ENCODE peak calls at places on chromosome 1, in nine cellular contexts. H is psoas muscle, V is stomach, R is OCI-LY7, Z is H7, N is GM12865, G is transverse colon, U is SJSA1, F is tibial nerve. L is an unnamed sample.
A peak's percentile ranks its signal among the peaks of the same experiment; 100 is the strongest.

GRCh38 chr1:89993541-89993940 is 1.4 kb upstream of the ZNF326 start:
- DNase-seq in V (no peak), H (peak; percentile 15), U (no peak), Z (no peak), F (no peak), G (no peak), R (no peak), N (no peak), L (no peak)

GRCh38 chr1:195831789-195832188 is 776.5 kb downstream of the KCNT2 start:
- DNase-seq in R (no peak), V (no peak), H (no peak), Z (no peak), N (no peak), G (no peak), F (no peak), U (no peak), L (no peak)

GRCh38 chr1:188237573-188238353 is 1409.0 kb downstream of the PLA2G4A start:
- DNase-seq in H (no peak), Z (no peak), R (no peak), V (no peak), N (peak; percentile 3), F (no peak), U (no peak), G (no peak), L (no peak)

GRCh38 chr1:118986291-118986838 is 1.8 kb downstream of the TBX15 start:
- DNase-seq in R (no peak), U (no peak), F (no peak), H (no peak), N (no peak), Z (no peak), V (no peak), G (no peak), L (no peak)

GRCh38 chr1:114152211-114153050 is 1.2 kb downstream of the SYT6 start:
- DNase-seq in U (no peak), F (no peak), V (peak; percentile 37), R (no peak), H (peak; percentile 59), N (no peak), G (peak; percentile 27), Z (peak; percentile 85), L (peak; percentile 10)

GRCh38 chr1:225526878-225527277 is 99.0 kb upstream of the LBR start:
- DNase-seq in Z (no peak), F (no peak), V (peak; percentile 68), R (no peak), H (no peak), G (no peak), U (no peak), N (no peak), L (peak; percentile 59)

GRCh38 chr1:2597441-2598328 is 11.1 kb downstream of the PRXL2B start:
- DNase-seq in V (no peak), H (no peak), N (no peak), Z (peak; percentile 49), G (no peak), R (no peak), U (no peak), F (no peak), L (no peak)

GRCh38 chr1:234260578-234260977 is 112.7 kb upstream of the COA6 start:
- DNase-seq in Z (no peak), F (no peak), U (no peak), N (peak; percentile 23), R (no peak), H (no peak), V (no peak), G (no peak), L (no peak)

GRCh38 chr1:41498809-41499208 is 14.3 kb upstream of the EDN2 start:
- DNase-seq in R (no peak), G (peak; percentile 88), U (peak; percentile 79), V (peak; percentile 85), Z (no peak), N (no peak), H (peak; percentile 85), F (no peak), L (peak; percentile 91)

GRCh38 chr1:224513787-224514209 is 79.2 kb upstream of the WDR26 start:
- DNase-seq in N (peak; percentile 84), U (peak; percentile 87), V (peak; percentile 90), G (peak; percentile 89), R (peak; percentile 82), Z (peak; percentile 92), F (peak; percentile 90), H (peak; percentile 85), L (peak; percentile 77)

GRCh38 chr1:118335372-118335771 is 150.3 kb upstream of the SPAG17 start:
- DNase-seq in H (no peak), U (no peak), Z (no peak), F (no peak), N (peak; percentile 79), V (no peak), R (peak; percentile 52), G (no peak), L (no peak)

GRCh38 chr1:119005870-119006405 is 17.8 kb upstream of the TBX15 start:
- DNase-seq in V (no peak), U (no peak), Z (peak; percentile 28), H (no peak), G (no peak), F (no peak), R (no peak), N (no peak), L (no peak)

GRCh38 chr1:154479764-154480421 is 22.1 kb upstream of the TDRD10 start:
- DNase-seq in N (peak; percentile 76), R (peak; percentile 78), G (peak; percentile 69), Z (peak; percentile 82), F (peak; percentile 94), V (peak; percentile 61), U (peak; percentile 68), H (no peak), L (peak; percentile 59)

GRCh38 chr1:151371340-151371739 is 1.2 kb downstream of the SELENBP1 start:
- DNase-seq in N (no peak), H (peak; percentile 66), V (peak; percentile 84), U (no peak), Z (no peak), F (peak; percentile 72), R (no peak), G (peak; percentile 69), L (peak; percentile 59)

GRCh38 chr1:200873116-200873670 is 412 bp downstream of the GPR25 start:
- DNase-seq in H (no peak), Z (peak; percentile 45), N (no peak), R (no peak), U (no peak), V (peak; percentile 38), G (no peak), F (no peak), L (no peak)

GRCh38 chr1:23793018-23793781 is 2.3 kb downstream of the LYPLA2 start:
- DNase-seq in V (peak; percentile 89), N (no peak), G (peak; percentile 72), F (no peak), R (no peak), H (no peak), U (no peak), Z (peak; percentile 73), L (peak; percentile 50)

GRCh38 chr1:29708381-29708780 is 472.1 kb downstream of the PTPRU start:
- DNase-seq in G (no peak), F (no peak), Z (no peak), N (no peak), R (no peak), U (no peak), V (no peak), H (no peak), L (no peak)

GRCh38 chr1:109821221-109821669 is 57.5 kb upstream of the EPS8L3 start:
- DNase-seq in F (peak; percentile 63), N (no peak), Z (no peak), H (peak; percentile 90), U (peak; percentile 93), G (peak; percentile 34), R (no peak), V (no peak), L (no peak)

GRCh38 chr1:66445492-66446181 is 88.3 kb upstream of the SGIP1 start:
- DNase-seq in Z (no peak), R (peak; percentile 78), U (no peak), N (peak; percentile 88), F (no peak), V (peak; percentile 32), G (peak; percentile 51), H (no peak), L (no peak)
- H3K4me3 ChIP-seq in Z (no peak overlapping the region), R (peak overlapping the region; percentile 38), U (no peak overlapping the region), N (peak overlapping the region; percentile 66), F (no peak overlapping the region), V (no peak overlapping the region), G (no peak overlapping the region), H (no peak overlapping the region), L (no peak overlapping the region)

DNA sequence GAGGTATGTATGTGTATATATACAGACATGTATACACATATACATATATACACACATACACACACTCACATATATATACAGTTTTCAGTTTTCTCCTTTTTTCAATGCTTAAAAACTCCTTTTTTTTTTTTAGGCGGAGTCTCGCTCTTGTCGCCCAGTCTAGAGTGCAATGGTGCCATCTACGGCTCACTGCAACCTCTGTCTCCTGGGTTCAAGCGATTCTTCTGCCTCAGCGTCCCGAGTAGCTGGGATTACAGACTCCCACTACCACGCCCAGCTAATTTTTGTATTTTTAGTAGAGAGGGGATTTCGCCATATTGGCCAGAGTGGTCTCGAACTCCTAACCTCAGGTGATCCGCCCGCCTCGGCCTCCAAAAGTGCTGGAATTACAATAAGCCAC is 27.0 kb downstream of the STYXL2 start:
- DNase-seq in V (no peak), U (no peak), R (no peak), H (no peak), G (no peak), Z (no peak), N (no peak), F (no peak), L (no peak)
- H3K4me3 ChIP-seq in V (peak overlapping the region; percentile 35), U (no peak overlapping the region), R (no peak overlapping the region), H (peak overlapping the region; percentile 15), G (peak overlapping the region; percentile 29), Z (peak overlapping the region; percentile 51), N (no peak overlapping the region), F (no peak overlapping the region), L (no peak overlapping the region)

GRCh38 chr1:243354511-243355153 is 98.8 kb downstream of the SDCCAG8 start:
- DNase-seq in R (no peak), U (no peak), N (peak; percentile 10), H (no peak), G (no peak), Z (no peak), F (no peak), V (no peak), L (no peak)
- H3K4me3 ChIP-seq in R (no peak overlapping the region), U (peak overlapping the region; percentile 17), N (no peak overlapping the region), H (peak overlapping the region; percentile 44), G (peak overlapping the region; percentile 8), Z (no peak overlapping the region), F (no peak overlapping the region), V (peak overlapping the region; percentile 11), L (no peak overlapping the region)

DNA sequence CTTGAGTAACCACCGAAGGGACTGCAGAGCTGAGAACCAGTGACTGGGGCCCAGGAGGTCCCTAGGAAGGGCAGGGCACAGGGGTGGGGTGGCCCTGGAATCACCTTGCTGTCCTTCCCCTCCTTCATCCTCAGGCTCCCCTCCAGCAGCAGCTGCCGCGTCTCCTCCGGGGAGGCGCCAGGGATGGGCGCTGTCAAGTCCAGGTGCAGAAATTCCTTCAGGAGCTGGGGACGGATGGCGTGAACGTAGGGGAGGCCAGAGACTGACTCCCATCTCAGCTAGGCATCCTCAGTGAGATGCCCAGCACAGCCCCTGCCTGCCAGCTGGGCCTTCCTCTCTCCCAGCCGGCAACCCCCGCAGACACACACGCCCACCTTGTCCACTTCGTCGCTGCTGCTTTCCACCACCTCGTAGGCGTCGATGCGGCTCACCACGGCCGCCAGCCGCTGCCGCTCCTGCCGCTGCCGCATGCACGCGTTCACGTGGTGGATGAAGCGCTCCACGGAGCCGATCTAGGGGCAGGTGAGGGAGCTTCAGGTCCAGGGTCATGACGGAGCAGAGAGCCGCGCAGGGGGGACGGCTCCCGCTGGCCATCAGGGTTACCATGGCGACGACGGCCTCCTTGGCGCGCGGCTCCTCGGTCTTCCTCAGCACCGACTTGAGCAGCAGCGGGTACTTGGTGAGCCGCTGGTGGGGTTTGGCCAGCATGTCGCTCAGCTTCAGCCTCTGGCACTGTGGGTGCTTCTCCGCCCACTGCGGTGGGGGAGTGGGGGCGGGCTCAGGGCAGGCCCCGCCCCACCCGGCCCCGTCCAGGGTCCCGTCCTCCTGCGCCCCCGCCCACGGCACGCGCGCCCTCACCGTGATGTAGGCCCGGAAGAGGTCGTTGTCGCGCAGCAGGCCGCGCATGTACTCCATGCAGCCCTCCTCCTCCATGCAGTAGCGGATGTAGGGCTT is 4.4 kb upstream of the TNFRSF25 start:
- DNase-seq in F (no peak), Z (peak; percentile 84), N (no peak), H (no peak), G (no peak), V (no peak), R (no peak), U (no peak), L (no peak)
- H3K4me3 ChIP-seq in F (no peak overlapping the region), Z (peak overlapping the region; percentile 57), N (no peak overlapping the region), H (no peak overlapping the region), G (no peak overlapping the region), V (peak overlapping the region; percentile 31), R (no peak overlapping the region), U (no peak overlapping the region), L (no peak overlapping the region)

L was measured in prostate gland.